ENCODE peak calls at places on chromosomes 6 and 20, in six cellular contexts. A, Z, X, C, T and W are unnamed samples.

GRCh38 chr6:157644043-157644810 is 178.8 kb upstream of the SNX9 start:
- DNase-seq in C (no peak), Z (no peak), A (no peak), T (no peak), X (no peak), W (no peak)

GRCh38 chr6:143700684-143701342 is 23.0 kb downstream of the PHACTR2 start:
- DNase-seq in Z (no peak), T (no peak), X (no peak), C (no peak), A (peak), W (no peak)

GRCh38 chr6:168274046-168274952 is 45.3 kb downstream of the DACT2 start:
- DNase-seq in C (no peak), T (no peak), Z (no peak), A (no peak), X (peak), W (peak)

GRCh38 chr6:16764188-16764950 is 3.1 kb upstream of the ATXN1 start:
- DNase-seq in X (peak), C (no peak), A (no peak), Z (no peak), T (no peak), W (peak)

GRCh38 chr6:134517863-134518262 is 200.0 kb upstream of the SGK1 start:
- DNase-seq in A (no peak), T (no peak), X (no peak), C (no peak), Z (no peak), W (no peak)

GRCh38 chr6:16621002-16621401 is 140.3 kb downstream of the ATXN1 start:
- DNase-seq in T (no peak), C (no peak), X (no peak), Z (no peak), A (no peak), W (no peak)

GRCh38 chr20:25295386-25296093 is 47.7 kb downstream of the PYGB start:
- DNase-seq in Z (peak), T (no peak), X (no peak), C (no peak), A (no peak), W (no peak)

GRCh38 chr6:127343753-127344659 is 597 bp upstream of the ECHDC1 start:
- DNase-seq in T (peak), C (no peak), A (no peak), X (peak), Z (peak), W (peak)

GRCh38 chr6:88124925-88125557 is 41.1 kb downstream of the CNR1 start:
- DNase-seq in X (peak), T (no peak), A (no peak), Z (no peak), C (no peak), W (no peak)

GRCh38 chr6:1667012-1667804 is 57.5 kb downstream of the FOXC1 start:
- DNase-seq in T (no peak), X (no peak), Z (no peak), C (no peak), A (peak), W (no peak)

GRCh38 chr6:84645563-84646266 is 118.7 kb downstream of the TBX18 start:
- DNase-seq in X (peak), C (no peak), Z (no peak), A (no peak), T (no peak), W (peak)

GRCh38 chr6:164262348-164262747 is 847.8 kb downstream of the QKI start:
- DNase-seq in T (no peak), X (no peak), C (no peak), Z (no peak), A (no peak), W (no peak)

GRCh38 chr20:33812673-33813462 is 1.7 kb downstream of the CHMP4B start:
- DNase-seq in Z (peak), C (no peak), A (no peak), X (peak), T (no peak), W (peak)

GRCh38 chr6:145815351-145815772 is 767 bp upstream of the FBXO30 start:
- DNase-seq in T (no peak), A (no peak), X (no peak), Z (no peak), C (peak), W (no peak)

GRCh38 chr6:158008894-158009891 is 27.5 kb downstream of the SYNJ2 start:
- DNase-seq in C (no peak), T (peak), Z (no peak), X (peak), A (no peak), W (no peak)

GRCh38 chr6:42404494-42404893 is 47.2 kb downstream of the TRERF1 start:
- DNase-seq in C (peak), Z (peak), T (no peak), A (no peak), X (peak), W (peak)

GRCh38 chr20:29750268-29750899 is 1507.1 kb upstream of the DEFB115 start:
- DNase-seq in Z (no peak), X (no peak), C (no peak), T (no peak), A (no peak), W (no peak)

GRCh38 chr6:13733178-13733851 is 21.7 kb upstream of the RANBP9 start:
- DNase-seq in Z (no peak), A (peak), C (no peak), X (peak), T (no peak), W (peak)

GRCh38 chr20:2700913-2701620 is 8.5 kb downstream of the EBF4 start:
- DNase-seq in T (no peak), X (no peak), Z (no peak), A (no peak), C (no peak), W (no peak)

GRCh38 chr20:50115041-50115512 is 2.1 kb upstream of the UBE2V1 start:
- DNase-seq in T (no peak), Z (no peak), C (no peak), A (no peak), X (no peak), W (no peak)

GRCh38 chr6:111846511-111847409 is 26.5 kb downstream of the FYN start:
- DNase-seq in C (no peak), X (no peak), T (no peak), A (no peak), Z (no peak), W (no peak)

GRCh38 chr20:49852522-49853055 is 40.0 kb downstream of the SLC9A8 start:
- DNase-seq in Z (no peak), T (peak), C (no peak), X (no peak), A (no peak), W (no peak)